ENCODE peak calls at places on chromosomes 11 and 22, in four cellular contexts. P is K562, G is SK-N-SH, F is H1. M is an unnamed sample.

GRCh38 chr11:46144741-46145140 is 23.5 kb upstream of the PHF21A start:
- DNase-seq in P (no peak), G (no peak), F (no peak), M (no peak)

GRCh38 chr11:44894217-44894617 is 56.5 kb downstream of the TP53I11 start:
- DNase-seq in P (peak), G (peak), F (peak), M (peak)

GRCh38 chr22:49705631-49706352 is 121.9 kb downstream of the BRD1 start:
- DNase-seq in P (no peak), G (no peak), F (no peak), M (no peak)

GRCh38 chr22:46935506-46936377 is 173.3 kb downstream of the TBC1D22A start:
- DNase-seq in P (peak), G (no peak), F (peak), M (no peak)

GRCh38 chr22:46538816-46539163 is 1.4 kb upstream of the CELSR1 start:
- DNase-seq in P (no peak), G (no peak), F (no peak), M (no peak)

GRCh38 chr11:117634756-117635593 is 162.0 kb downstream of the DSCAML1 start:
- DNase-seq in P (no peak), G (no peak), F (no peak), M (no peak)

GRCh38 chr11:77557553-77557952 is 32.2 kb upstream of the AQP11 start:
- DNase-seq in P (no peak), G (peak), F (no peak), M (no peak)

GRCh38 chr22:28429711-28430110 is 249.9 kb downstream of the TTC28 start:
- DNase-seq in P (no peak), G (no peak), F (no peak), M (no peak)

GRCh38 chr11:33339247-33339646 is 82.1 kb downstream of the HIPK3 start:
- DNase-seq in P (no peak), G (no peak), F (no peak), M (no peak)

GRCh38 chr22:18062421-18062820 is 15.4 kb upstream of the PEX26 start:
- DNase-seq in P (no peak), G (no peak), F (no peak), M (no peak)

GRCh38 chr22:17430298-17430900 is 61.1 kb downstream of the CECR2 start:
- DNase-seq in P (no peak), G (no peak), F (no peak), M (no peak)

GRCh38 chr11:36156486-36157150 is 132.6 kb downstream of the COMMD9 start:
- DNase-seq in P (no peak), G (no peak), F (no peak), M (no peak)

GRCh38 chr22:32841175-32841574 is 39.7 kb downstream of the TIMP3 start:
- DNase-seq in P (no peak), G (no peak), F (no peak), M (no peak)

GRCh38 chr11:120195601-120196289 is 15.1 kb upstream of the OAF start:
- DNase-seq in P (no peak), G (no peak), F (no peak), M (no peak)

GRCh38 chr11:77101043-77101537 is 1.6 kb upstream of the OMP start:
- DNase-seq in P (peak), G (peak), F (no peak), M (peak)

GRCh38 chr22:38398609-38399401 is 56.2 kb downstream of the KCNJ4 start:
- DNase-seq in P (peak), G (peak), F (peak), M (peak)

GRCh38 chr11:4496555-4497248 is 14.3 kb downstream of the OR52K1 start:
- DNase-seq in P (no peak), G (no peak), F (no peak), M (no peak)

GRCh38 chr22:50730941-50731661 is 6.9 kb upstream of the ACR start:
- DNase-seq in P (no peak), G (peak), F (peak), M (no peak)

GRCh38 chr11:61362542-61362875 is 335 bp downstream of the TMEM138 start:
- DNase-seq in P (peak), G (peak), F (no peak), M (no peak)

DNA sequence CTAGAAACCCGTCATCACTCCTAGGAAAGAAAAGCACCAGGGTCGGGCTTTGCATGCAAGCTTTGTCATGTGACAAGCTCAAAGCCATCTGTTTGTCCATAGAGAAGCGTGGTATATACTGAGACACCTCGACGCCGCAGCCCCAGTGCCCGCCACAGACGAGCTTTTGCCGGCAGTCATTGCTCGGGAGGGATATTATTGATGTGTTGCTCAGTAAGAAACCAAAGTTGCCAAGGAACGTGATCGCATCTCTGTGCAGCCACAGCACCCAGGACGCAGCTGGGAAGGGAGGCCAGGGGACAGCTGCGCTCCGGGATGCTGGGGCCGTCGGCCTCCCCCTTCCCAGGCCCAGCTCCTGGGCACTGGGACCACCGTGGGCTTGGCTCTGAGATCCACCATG is 89.5 kb upstream of the KCNQ1OT1 start:
- DNase-seq in P (no peak), G (no peak), F (peak), M (no peak)
- TF ChIP-seq GABPA in P (no peak), G (no peak), F (no peak), M (no peak)

GRCh38 chr22:37223965-37224551 is 11.8 kb upstream of the SSTR3 start:
- DNase-seq in P (no peak), G (no peak), F (no peak), M (no peak)
- H3K27ac ChIP-seq in P (no peak), G (no peak), F (no peak), M (no peak)

GRCh38 chr11:57144075-57144474 is 37.7 kb upstream of the LRRC55 start:
- DNase-seq in P (no peak), G (no peak), F (no peak), M (no peak)
- TF ChIP-seq GABPA in P (no peak), G (no peak), F (no peak), M (no peak)

DNA sequence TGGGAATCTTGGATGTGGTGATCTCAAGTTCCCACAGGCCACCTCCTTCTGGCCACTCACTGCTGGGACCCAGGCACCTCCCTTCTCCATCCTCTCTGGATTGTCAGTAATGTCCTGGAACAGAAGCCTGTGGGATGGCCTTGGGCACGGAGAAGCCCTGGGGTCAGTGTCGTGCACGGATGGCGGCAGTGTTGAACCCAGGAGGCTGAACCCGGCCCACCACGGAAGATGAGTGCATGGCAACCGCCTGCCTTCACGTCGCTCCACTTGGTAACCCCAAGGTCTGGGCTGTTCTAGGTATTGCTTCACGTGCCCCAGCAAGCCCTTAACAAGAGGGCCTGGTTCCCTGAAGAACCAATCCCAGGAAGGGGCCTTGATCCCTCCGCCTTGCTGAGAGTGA is 7.1 kb downstream of the THYN1 start:
- DNase-seq in P (no peak), G (no peak), F (no peak), M (no peak)
- H3K27ac ChIP-seq in P (no peak), G (no peak), F (no peak), M (no peak)

GRCh38 chr11:112454841-112455240 is 194.2 kb upstream of the PLET1 start:
- DNase-seq in P (no peak), G (no peak), F (no peak), M (no peak)

GRCh38 chr11:112451250-112451649 is 190.6 kb upstream of the PLET1 start:
- DNase-seq in P (no peak), G (no peak), F (no peak), M (no peak)

GRCh38 chr11:112457532-112457931 is 196.9 kb upstream of the PLET1 start:
- DNase-seq in P (no peak), G (no peak), F (no peak), M (no peak)

GRCh38 chr11:112455791-112456190 is 195.1 kb upstream of the PLET1 start:
- DNase-seq in P (no peak), G (no peak), F (no peak), M (no peak)

GRCh38 chr11:112453601-112454577 is 193.2 kb upstream of the PLET1 start:
- DNase-seq in P (peak), G (peak), F (peak), M (peak)
- TF ChIP-seq GABPA in P (no peak), G (no peak), F (no peak), M (no peak)

GRCh38 chr11:19510468-19510867 is 202.2 kb upstream of the NAV2 start:
- DNase-seq in P (no peak), G (no peak), F (no peak), M (no peak)
- H3K27ac ChIP-seq in P (no peak), G (no peak), F (no peak), M (no peak)

GRCh38 chr11:110453684-110454354 is 24.1 kb downstream of the FDX1 start:
- DNase-seq in P (no peak), G (no peak), F (no peak), M (no peak)
- TF ChIP-seq GABPA in P (no peak), G (no peak), F (no peak), M (no peak)

GRCh38 chr22:44086759-44087158 is 62.7 kb downstream of the PARVB start:
- DNase-seq in P (no peak), G (no peak), F (no peak), M (no peak)
- H3K27ac ChIP-seq in P (no peak), G (no peak), F (no peak), M (no peak)

GRCh38 chr11:11836676-11837231 is 5.0 kb upstream of the USP47 start:
- DNase-seq in P (no peak), G (no peak), F (no peak), M (no peak)
- TF ChIP-seq GABPA in P (no peak), G (no peak), F (no peak), M (no peak)

M was measured in HL-60.